ENCODE peak calls at places on chromosome 17, in five cellular contexts. One of them, this sample, is unnamed.

GRCh38 chr17:68892658-68893057 is 62.5 kb downstream of the ABCA8 start:
- DNase-seq in GM12865: no peak
- DNase-seq in sigmoid colon: no peak
- DNase-seq in ovary: no peak
- DNase-seq in dorsolateral prefrontal cortex: no peak
- DNase-seq in this sample: no peak

GRCh38 chr17:39001703-39002637 is 34.8 kb upstream of the FBXO47 start:
- DNase-seq in sigmoid colon: peak; percentile 91
- DNase-seq in GM12865: no peak
- DNase-seq in ovary: no peak
- DNase-seq in dorsolateral prefrontal cortex: peak; percentile 45
- DNase-seq in this sample: no peak

GRCh38 chr17:40718904-40719303 is 15.4 kb upstream of the KRT24 start:
- DNase-seq in dorsolateral prefrontal cortex: no peak
- DNase-seq in ovary: no peak
- DNase-seq in sigmoid colon: no peak
- DNase-seq in GM12865: no peak
- DNase-seq in this sample: no peak

GRCh38 chr17:47208744-47209488 is at the start of gene MYL4:
- DNase-seq in GM12865: no peak
- DNase-seq in ovary: peak; percentile 7
- DNase-seq in sigmoid colon: no peak
- DNase-seq in dorsolateral prefrontal cortex: no peak
- DNase-seq in this sample: no peak

GRCh38 chr17:77279448-77280303 is 138.9 kb downstream of the SEC14L1 start:
- DNase-seq in dorsolateral prefrontal cortex: no peak
- DNase-seq in ovary: no peak
- DNase-seq in GM12865: peak; percentile 45
- DNase-seq in sigmoid colon: no peak
- DNase-seq in this sample: no peak

GRCh38 chr17:1490643-1491405 is 1.7 kb downstream of the MYO1C start:
- DNase-seq in dorsolateral prefrontal cortex: peak; percentile 64
- DNase-seq in sigmoid colon: peak; percentile 83
- DNase-seq in GM12865: peak; percentile 72
- DNase-seq in ovary: peak; percentile 68
- DNase-seq in this sample: no peak

GRCh38 chr17:65455154-65455971 is 106.1 kb downstream of the AXIN2 start:
- DNase-seq in dorsolateral prefrontal cortex: no peak
- DNase-seq in sigmoid colon: no peak
- DNase-seq in GM12865: no peak
- DNase-seq in ovary: no peak
- DNase-seq in this sample: no peak

GRCh38 chr17:39714234-39714633 is 14.4 kb downstream of the ERBB2 start:
- DNase-seq in GM12865: no peak
- DNase-seq in ovary: no peak
- DNase-seq in sigmoid colon: no peak
- DNase-seq in dorsolateral prefrontal cortex: no peak
- DNase-seq in this sample: no peak

GRCh38 chr17:44781553-44782348 is 23.0 kb downstream of the ADAM11 start:
- DNase-seq in sigmoid colon: no peak
- DNase-seq in GM12865: no peak
- DNase-seq in ovary: peak; percentile 33
- DNase-seq in dorsolateral prefrontal cortex: peak; percentile 42
- DNase-seq in this sample: no peak

GRCh38 chr17:78397681-78398101 is 19.2 kb downstream of the PGS1 start:
- DNase-seq in ovary: no peak
- DNase-seq in dorsolateral prefrontal cortex: no peak
- DNase-seq in GM12865: no peak
- DNase-seq in sigmoid colon: no peak
- DNase-seq in this sample: no peak

GRCh38 chr17:20986767-20987510 is 55.9 kb downstream of the USP22 start:
- DNase-seq in sigmoid colon: no peak
- DNase-seq in dorsolateral prefrontal cortex: no peak
- DNase-seq in ovary: no peak
- DNase-seq in GM12865: no peak
- DNase-seq in this sample: no peak

GRCh38 chr17:35709874-35710273 is 21.6 kb upstream of the RASL10B start:
- DNase-seq in sigmoid colon: no peak
- DNase-seq in dorsolateral prefrontal cortex: no peak
- DNase-seq in ovary: no peak
- DNase-seq in GM12865: no peak
- DNase-seq in this sample: no peak

GRCh38 chr17:56440391-56440790 is 153.1 kb upstream of the NOG start:
- DNase-seq in sigmoid colon: no peak
- DNase-seq in GM12865: no peak
- DNase-seq in ovary: no peak
- DNase-seq in dorsolateral prefrontal cortex: no peak
- DNase-seq in this sample: no peak

GRCh38 chr17:68509151-68510057 is 2.8 kb upstream of the PRKAR1A start:
- DNase-seq in ovary: no peak
- DNase-seq in sigmoid colon: peak; percentile 74
- DNase-seq in dorsolateral prefrontal cortex: no peak
- DNase-seq in GM12865: peak; percentile 55
- DNase-seq in this sample: no peak

GRCh38 chr17:76461765-76462555 is 5.4 kb upstream of the AANAT start:
- DNase-seq in ovary: no peak
- DNase-seq in GM12865: no peak
- DNase-seq in dorsolateral prefrontal cortex: no peak
- DNase-seq in sigmoid colon: no peak
- DNase-seq in this sample: no peak

GRCh38 chr17:47720196-47720595 is 12.8 kb upstream of the TBX21 start:
- DNase-seq in dorsolateral prefrontal cortex: no peak
- DNase-seq in sigmoid colon: no peak
- DNase-seq in ovary: no peak
- DNase-seq in GM12865: no peak
- DNase-seq in this sample: no peak

GRCh38 chr17:14389656-14390055 is 88.8 kb downstream of the HS3ST3B1 start:
- DNase-seq in ovary: no peak
- DNase-seq in GM12865: no peak
- DNase-seq in sigmoid colon: no peak
- DNase-seq in dorsolateral prefrontal cortex: no peak
- DNase-seq in this sample: no peak

GRCh38 chr17:61157246-61157887 is 242.3 kb upstream of the TBX2 start:
- DNase-seq in sigmoid colon: no peak
- DNase-seq in ovary: no peak
- DNase-seq in GM12865: no peak
- DNase-seq in dorsolateral prefrontal cortex: no peak
- DNase-seq in this sample: no peak

DNA sequence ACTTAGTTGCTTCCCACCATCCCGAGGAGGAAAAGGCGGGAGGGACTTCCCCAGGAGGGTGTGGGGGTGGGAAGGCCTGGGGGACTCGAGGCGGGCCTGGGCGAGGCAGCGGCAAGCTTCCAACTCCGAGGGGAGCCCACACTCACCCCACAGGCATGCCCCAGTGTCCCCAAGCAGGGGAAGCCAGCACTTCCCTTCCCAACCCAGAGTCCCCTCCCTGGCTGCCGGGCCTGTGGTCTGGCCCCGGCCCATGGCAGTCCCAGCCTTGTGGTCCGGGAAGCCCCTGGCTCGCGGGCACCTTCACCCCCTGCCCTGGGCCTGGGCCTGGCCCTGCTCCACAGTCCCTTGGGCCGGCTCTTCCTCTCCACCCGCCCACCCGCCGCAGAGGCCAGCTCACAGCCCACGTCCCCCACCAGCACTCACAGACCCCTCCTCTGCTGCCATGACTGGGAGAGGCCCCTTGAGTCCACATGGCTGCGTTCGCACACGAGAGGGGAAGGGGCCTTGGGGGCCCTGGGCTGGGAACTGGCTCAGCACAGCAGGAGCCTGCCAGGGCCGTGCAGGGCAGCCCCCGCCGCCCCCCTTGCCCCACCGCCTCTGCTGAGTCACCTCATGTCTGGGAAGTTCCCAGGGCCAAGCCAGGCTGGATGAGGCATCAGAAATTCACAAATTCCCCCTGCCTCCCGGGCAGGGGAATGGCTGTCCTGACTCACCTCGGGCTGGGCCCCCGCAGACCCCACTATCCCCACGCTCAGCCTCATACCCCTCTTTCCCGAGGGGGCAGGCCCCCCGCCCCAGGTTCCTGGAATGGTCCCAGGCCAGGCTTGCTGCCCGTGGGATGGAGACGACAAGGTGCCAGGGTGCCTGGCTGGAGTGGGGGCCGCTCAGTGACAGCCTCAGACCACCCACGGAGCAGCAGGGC is 27.8 kb downstream of the BAHCC1 start:
- DNase-seq in GM12865: no peak
- DNase-seq in dorsolateral prefrontal cortex: no peak
- DNase-seq in sigmoid colon: peak; percentile 92
- DNase-seq in ovary: peak; percentile 85
- DNase-seq in this sample: no peak
- H3K4me3 ChIP-seq in GM12865: no peak overlapping the region
- H3K4me3 ChIP-seq in dorsolateral prefrontal cortex: no peak overlapping the region
- H3K4me3 ChIP-seq in sigmoid colon: no peak overlapping the region
- H3K4me3 ChIP-seq in ovary: no peak overlapping the region
- H3K4me3 ChIP-seq in this sample: no peak overlapping the region

GRCh38 chr17:3879181-3879580 is 13.7 kb downstream of the CAMKK1 start:
- DNase-seq in dorsolateral prefrontal cortex: peak; percentile 57
- DNase-seq in ovary: no peak
- DNase-seq in GM12865: no peak
- DNase-seq in sigmoid colon: no peak
- DNase-seq in this sample: no peak
- TF ChIP-seq CTCF in dorsolateral prefrontal cortex: no peak
- TF ChIP-seq CTCF in ovary: no peak
- TF ChIP-seq CTCF in GM12865: no peak
- TF ChIP-seq CTCF in sigmoid colon: no peak
- TF ChIP-seq CTCF in this sample: no peak

GRCh38 chr17:50946223-50946890 is 80.2 kb upstream of the TOB1 start:
- DNase-seq in GM12865: no peak
- DNase-seq in ovary: peak; percentile 22
- DNase-seq in dorsolateral prefrontal cortex: no peak
- DNase-seq in sigmoid colon: peak; percentile 55
- DNase-seq in this sample: no peak

GRCh38 chr17:50945779-50946222 is 79.6 kb upstream of the TOB1 start:
- DNase-seq in ovary: no peak
- DNase-seq in sigmoid colon: peak; percentile 21
- DNase-seq in dorsolateral prefrontal cortex: no peak
- DNase-seq in GM12865: no peak
- DNase-seq in this sample: no peak

GRCh38 chr17:50944054-50944901 is 78.1 kb upstream of the TOB1 start:
- DNase-seq in ovary: peak; percentile 64
- DNase-seq in dorsolateral prefrontal cortex: peak; percentile 89
- DNase-seq in GM12865: peak; percentile 58
- DNase-seq in sigmoid colon: peak; percentile 88
- DNase-seq in this sample: no peak

GRCh38 chr17:50943575-50943933 is 77.4 kb upstream of the TOB1 start:
- DNase-seq in ovary: peak; percentile 15
- DNase-seq in sigmoid colon: peak; percentile 66
- DNase-seq in dorsolateral prefrontal cortex: peak; percentile 44
- DNase-seq in GM12865: no peak
- DNase-seq in this sample: no peak

DNA sequence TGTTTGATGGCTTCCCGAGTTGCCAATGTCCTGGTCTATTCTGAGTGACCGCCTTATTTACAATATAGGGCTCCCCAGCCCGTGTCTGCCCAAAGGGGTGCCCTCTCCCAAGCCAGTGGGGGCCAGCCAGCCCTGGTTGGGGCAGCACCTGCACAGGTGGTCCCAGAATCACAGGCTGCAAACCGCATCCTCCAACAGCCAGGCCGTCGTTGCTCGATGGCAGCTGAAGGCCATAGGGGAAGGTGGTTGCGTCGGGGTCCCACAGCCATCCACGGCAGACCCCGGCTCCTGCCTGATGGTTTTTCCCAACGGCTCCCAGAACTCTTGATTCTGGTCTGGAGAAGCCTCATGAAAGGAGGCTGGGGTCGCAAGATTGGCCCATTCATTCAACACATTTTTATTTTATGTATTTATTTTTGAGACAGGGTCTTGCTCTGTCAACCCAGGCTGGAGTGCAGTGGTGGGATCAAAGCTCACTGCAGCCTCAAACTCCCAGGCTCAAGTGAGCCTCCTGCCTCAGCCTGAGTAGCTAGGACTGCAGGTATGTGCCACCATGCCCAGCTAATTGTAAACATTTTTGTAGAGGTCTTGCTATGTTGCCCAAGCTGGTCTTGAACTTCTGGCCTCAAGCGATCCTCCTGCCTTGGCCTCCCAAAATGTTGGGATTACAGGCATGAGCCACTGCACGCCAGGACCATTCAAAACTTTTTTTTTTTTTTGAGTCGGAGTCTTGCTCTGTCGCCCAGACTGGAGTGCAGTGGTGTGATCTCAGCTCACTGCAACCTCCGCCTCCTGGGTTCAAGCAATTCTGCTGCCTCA is 79.0 kb upstream of the TOB1 start:
- DNase-seq in GM12865: no peak
- DNase-seq in sigmoid colon: no peak
- DNase-seq in dorsolateral prefrontal cortex: no peak
- DNase-seq in ovary: peak; percentile 30
- DNase-seq in this sample: no peak
- H3K4me3 ChIP-seq in GM12865: no peak overlapping the region
- H3K4me3 ChIP-seq in sigmoid colon: peak overlapping the region; percentile 52
- H3K4me3 ChIP-seq in dorsolateral prefrontal cortex: peak overlapping the region; percentile 66
- H3K4me3 ChIP-seq in ovary: peak overlapping the region; percentile 37
- H3K4me3 ChIP-seq in this sample: peak overlapping the region; percentile 61

DNA sequence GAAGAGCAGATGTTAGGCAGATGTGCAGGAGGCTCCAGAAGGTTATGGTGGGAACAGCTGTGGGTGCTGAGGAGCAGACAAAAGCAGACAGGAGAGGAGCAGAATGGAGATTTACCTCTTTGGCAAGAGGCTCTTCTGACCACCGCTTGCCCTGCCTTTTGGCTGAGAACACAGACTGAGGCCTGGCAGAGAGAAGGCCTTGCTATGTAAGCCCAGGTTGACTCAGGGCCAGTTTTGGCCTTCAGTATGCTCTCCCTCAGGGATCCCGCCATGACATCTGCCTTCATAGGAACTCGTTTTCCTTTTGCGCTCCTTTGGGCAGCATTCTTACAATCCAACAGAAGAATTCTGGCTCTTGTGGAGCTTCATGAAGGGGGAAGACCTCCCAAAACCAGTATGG is 112.9 kb downstream of the RBFOX3 start:
- DNase-seq in dorsolateral prefrontal cortex: no peak
- DNase-seq in sigmoid colon: no peak
- DNase-seq in GM12865: no peak
- DNase-seq in ovary: no peak
- DNase-seq in this sample: no peak
- TF ChIP-seq CTCF in dorsolateral prefrontal cortex: no peak
- TF ChIP-seq CTCF in sigmoid colon: no peak
- TF ChIP-seq CTCF in GM12865: no peak
- TF ChIP-seq CTCF in ovary: no peak
- TF ChIP-seq CTCF in this sample: no peak

DNA sequence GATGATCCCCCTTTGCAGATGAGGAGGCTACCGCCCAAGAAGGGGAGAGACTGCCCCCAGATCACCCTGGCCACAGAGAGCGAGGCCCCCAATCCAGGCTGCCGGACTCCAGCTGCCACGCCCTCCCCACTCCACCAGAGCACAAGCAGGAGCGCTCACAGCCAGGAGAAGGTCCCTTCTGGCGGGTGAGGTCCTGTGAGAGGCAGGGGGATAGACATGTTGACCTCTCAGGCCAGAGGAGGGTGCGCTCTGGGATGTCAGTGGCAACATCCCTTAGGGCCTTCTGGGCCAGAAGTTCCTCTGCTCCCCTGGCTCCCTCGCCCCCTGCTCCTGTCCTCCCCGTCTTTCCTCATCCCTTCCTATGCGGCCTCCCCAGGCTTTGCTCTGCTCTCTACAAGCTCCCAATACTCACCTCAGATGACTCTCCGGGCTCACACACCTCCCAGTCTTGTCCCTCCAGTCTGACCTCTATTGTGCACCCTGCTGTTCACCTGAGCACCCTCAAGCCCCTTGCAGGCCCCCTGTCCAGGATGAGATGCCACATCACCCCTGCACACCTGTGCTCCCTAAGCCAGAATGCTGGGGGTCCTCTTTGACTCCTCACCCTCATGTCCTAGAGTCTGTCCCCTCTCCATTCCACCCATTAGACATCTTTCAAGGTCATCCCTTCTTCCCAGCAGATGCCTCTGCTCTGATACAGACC is 5.0 kb upstream of the NXPH3 start:
- DNase-seq in dorsolateral prefrontal cortex: no peak
- DNase-seq in ovary: no peak
- DNase-seq in sigmoid colon: no peak
- DNase-seq in GM12865: no peak
- DNase-seq in this sample: no peak
- H3K4me3 ChIP-seq in dorsolateral prefrontal cortex: no peak overlapping the region
- H3K4me3 ChIP-seq in ovary: no peak overlapping the region
- H3K4me3 ChIP-seq in sigmoid colon: no peak overlapping the region
- H3K4me3 ChIP-seq in GM12865: no peak overlapping the region
- H3K4me3 ChIP-seq in this sample: no peak overlapping the region

This sample was measured in GM12864.